ENCODE peak calls at places on chromosome 18, in eight cellular contexts. U is sciatic nerve; L is AG04450; E is NCI-H1105; V is activated CD8-positive, alpha-beta memory T cell treated with anti-CD3 and anti-CD28 coated beads for 24 hours; T is stimulated activated CD4-positive, alpha-beta T cell treated with anti-CD3 and anti-CD28 coated beads, Interleukin-1b, Interleukin-23, amount 100 ng/mL, for 24 hours; N is effector memory CD4-positive, alpha-beta T cell; J is GM19239. C is an unnamed sample.

GRCh38 chr18:22052405-22053105 is 116.8 kb upstream of the GATA6 start:
- DNase-seq in U (no peak), V (no peak), L (no peak), J (no peak), T (no peak), E (no peak), N (no peak), C (no peak)

GRCh38 chr18:21897811-21898210 is 157.2 kb downstream of the MIB1 start:
- DNase-seq in V (no peak), L (no peak), U (no peak), E (peak), N (no peak), T (no peak), J (peak), C (no peak)

GRCh38 chr18:9437049-9437448 is 38.3 kb upstream of the RALBP1 start:
- DNase-seq in T (no peak), V (no peak), U (no peak), N (no peak), J (no peak), L (no peak), E (no peak), C (no peak)

GRCh38 chr18:74290831-74291770 is 662 bp downstream of the CYB5A start:
- DNase-seq in U (peak), J (no peak), L (no peak), T (no peak), E (peak), V (no peak), N (no peak), C (no peak)

GRCh38 chr18:49017813-49018552 is 67.2 kb upstream of the SMAD7 start:
- DNase-seq in V (peak), N (no peak), U (peak), E (no peak), L (no peak), J (no peak), T (no peak), C (no peak)

GRCh38 chr18:69954719-69955118 is 7.0 kb upstream of the CD226 start:
- DNase-seq in U (no peak), V (no peak), E (no peak), N (no peak), T (no peak), L (no peak), J (no peak), C (no peak)

GRCh38 chr18:77702686-77703085 is 453.0 kb downstream of the GALR1 start:
- DNase-seq in U (no peak), V (no peak), T (no peak), L (no peak), J (no peak), N (no peak), E (peak), C (no peak)

GRCh38 chr18:58618822-58619553 is 9.9 kb downstream of the ALPK2 start:
- DNase-seq in L (no peak), J (no peak), V (no peak), T (no peak), U (no peak), E (no peak), N (no peak), C (no peak)

GRCh38 chr18:44916429-44917183 is 235.9 kb downstream of the SETBP1 start:
- DNase-seq in T (no peak), U (no peak), N (no peak), E (no peak), V (no peak), J (no peak), L (no peak), C (no peak)

GRCh38 chr18:79018911-79019310 is 39.3 kb downstream of the SALL3 start:
- DNase-seq in N (no peak), L (no peak), U (no peak), V (no peak), E (no peak), J (no peak), T (no peak), C (no peak)

GRCh38 chr18:8401606-8402005 is 207.6 kb upstream of the RAB12 start:
- DNase-seq in U (no peak), T (no peak), E (no peak), N (no peak), V (no peak), L (no peak), J (no peak), C (no peak)

GRCh38 chr18:58417752-58418151 is 211.1 kb downstream of the ALPK2 start:
- DNase-seq in T (no peak), L (no peak), V (no peak), E (no peak), N (no peak), J (no peak), U (no peak), C (no peak)

GRCh38 chr18:32366586-32367538 is 103.8 kb downstream of the GAREM1 start:
- DNase-seq in J (no peak), U (no peak), V (no peak), L (no peak), T (no peak), E (no peak), N (no peak), C (no peak)

GRCh38 chr18:69840445-69840844 is 107.2 kb downstream of the CD226 start:
- DNase-seq in L (no peak), E (no peak), N (no peak), U (no peak), V (no peak), J (no peak), T (no peak), C (no peak)

GRCh38 chr18:23135679-23136325 is 517 bp downstream of the CABLES1 start:
- DNase-seq in U (no peak), J (peak), L (no peak), E (no peak), T (no peak), V (peak), N (no peak), C (no peak)

GRCh38 chr18:59988098-59988706 is 88.4 kb downstream of the PMAIP1 start:
- DNase-seq in E (peak), J (peak), L (peak), V (peak), N (no peak), T (peak), U (peak), C (peak)

GRCh38 chr18:21051615-21052014 is 60.0 kb downstream of the ROCK1 start:
- DNase-seq in E (no peak), J (no peak), U (no peak), L (no peak), T (no peak), V (no peak), N (no peak), C (no peak)

GRCh38 chr18:9808530-9809241 is 77.1 kb upstream of the TXNDC2 start:
- DNase-seq in V (no peak), J (no peak), N (no peak), U (no peak), T (no peak), E (no peak), L (no peak), C (no peak)

GRCh38 chr18:68219867-68220266 is 495.0 kb downstream of the TMX3 start:
- DNase-seq in V (no peak), E (no peak), N (no peak), U (no peak), L (no peak), J (no peak), T (no peak), C (no peak)

C was measured in T-helper 9 cell.